ENCODE peak calls at places on chromosome 3, in ten cellular contexts. S is NCI-H1694; D is activated T-cell treated with anti-CD3 and anti-CD28 coated beads, Interleukin-2, amount 50 U/mL, for 72 hours; N is HT-29; U is H4; Q is activated CD4-positive, alpha-beta T cell treated with anti-CD3 and anti-CD28 coated beads for 24 hours; Y is NCI-H774; M is pulmonary artery endothelial cell; F is amniotic stem cell; T is endothelial cell. Z is an unnamed sample.

GRCh38 chr3:195260286-195260905 is 10.6 kb downstream of the XXYLT1 start:
- DNase-seq in S (no peak), D (peak; percentile 35), N (peak; percentile 65), U (no peak), Q (no peak), Y (no peak), M (no peak), F (no peak), T (no peak), Z (no peak)

GRCh38 chr3:50339485-50340196 is 995 bp downstream of the RASSF1 start:
- DNase-seq in S (no peak), D (no peak), N (no peak), U (no peak), Q (no peak), Y (no peak), M (no peak), F (no peak), T (no peak), Z (no peak)

GRCh38 chr3:189808246-189809007 is 177.2 kb downstream of the TP63 start:
- DNase-seq in S (no peak), D (no peak), N (no peak), U (no peak), Q (no peak), Y (no peak), M (no peak), F (no peak), T (no peak), Z (no peak)

GRCh38 chr3:71784914-71785593 is at the start of gene PROK2:
- DNase-seq in S (no peak), D (peak; percentile 34), N (no peak), U (no peak), Q (peak; percentile 33), Y (no peak), M (no peak), F (no peak), T (peak; percentile 25), Z (peak; percentile 21)

GRCh38 chr3:138127636-138128365 is 4.4 kb downstream of the A4GNT start:
- DNase-seq in S (no peak), D (no peak), N (no peak), U (no peak), Q (no peak), Y (no peak), M (no peak), F (no peak), T (no peak), Z (no peak)

GRCh38 chr3:100753846-100754245 is 44.6 kb downstream of the TFG start:
- DNase-seq in S (no peak), D (no peak), N (no peak), U (no peak), Q (no peak), Y (no peak), M (no peak), F (no peak), T (no peak), Z (no peak)

GRCh38 chr3:172856766-172857742 is 106.5 kb downstream of the ECT2 start:
- DNase-seq in S (no peak), D (no peak), N (peak; percentile 52), U (peak; percentile 72), Q (no peak), Y (no peak), M (peak; percentile 71), F (no peak), T (no peak), Z (peak; percentile 62)

GRCh38 chr3:36606871-36607765 is 157.2 kb downstream of the DCLK3 start:
- DNase-seq in S (no peak), D (no peak), N (no peak), U (no peak), Q (no peak), Y (no peak), M (no peak), F (no peak), T (no peak), Z (no peak)